ENCODE peak calls at places on chromosomes 1 and 21, in nine cellular contexts. A is nephron progenitor cell, K is OCI-LY7, F is heart right ventricle, O is left ventricle myocardium inferior, J is AG04450, L is IMR-90, I is body of pancreas, D is transverse colon. R is an unnamed sample.
A peak's percentile ranks its signal among the peaks of the same experiment; 100 is the strongest.

GRCh38 chr1:76101534-76101933 is 27.0 kb downstream of the ST6GALNAC3 start:
- DNase-seq in K (no peak), A (no peak), D (no peak), J (no peak), L (no peak), I (no peak), F (no peak), O (no peak), R (no peak)

GRCh38 chr1:238476881-238477280 is 586.2 kb upstream of the ZP4 start:
- DNase-seq in L (no peak), D (no peak), J (no peak), O (no peak), A (no peak), K (no peak), F (no peak), I (no peak), R (no peak)

GRCh38 chr1:101732221-101732620 is 264.5 kb downstream of the OLFM3 start:
- DNase-seq in K (no peak), F (no peak), J (no peak), L (no peak), O (no peak), I (no peak), A (no peak), D (peak; percentile 28), R (no peak)

GRCh38 chr1:228982637-228983036 is 247.4 kb downstream of the RHOU start:
- DNase-seq in I (no peak), F (no peak), K (no peak), O (no peak), A (no peak), D (no peak), L (no peak), J (no peak), R (no peak)

GRCh38 chr1:206921772-206922265 is at the start of gene FCMR:
- DNase-seq in I (no peak), K (peak; percentile 80), O (no peak), A (no peak), D (peak; percentile 41), F (peak; percentile 19), L (no peak), J (no peak), R (no peak)

GRCh38 chr1:180229483-180230415 is at the start of gene LHX4:
- DNase-seq in F (no peak), I (peak; percentile 34), L (no peak), A (peak; percentile 73), O (no peak), D (no peak), J (no peak), K (peak; percentile 51), R (no peak)

GRCh38 chr1:221712198-221712684 is 29.6 kb downstream of the DUSP10 start:
- DNase-seq in J (peak; percentile 88), L (peak; percentile 99), A (no peak), K (no peak), O (no peak), I (no peak), D (no peak), F (no peak), R (peak; percentile 78)

GRCh38 chr1:81183157-81183952 is 617.4 kb upstream of the ADGRL2 start:
- DNase-seq in L (no peak), F (no peak), A (no peak), O (no peak), I (no peak), K (no peak), D (no peak), J (no peak), R (no peak)

GRCh38 chr1:232575524-232576040 is 54.4 kb downstream of the SIPA1L2 start:
- DNase-seq in J (no peak), D (no peak), F (no peak), A (no peak), L (peak; percentile 56), O (no peak), I (no peak), K (no peak), R (no peak)

GRCh38 chr1:232226197-232226681 is 403.7 kb downstream of the SIPA1L2 start:
- DNase-seq in F (no peak), A (no peak), D (no peak), I (no peak), K (no peak), L (peak; percentile 83), O (no peak), J (peak; percentile 20), R (peak; percentile 34)

GRCh38 chr21:42515708-42516502 is 2.3 kb downstream of the SLC37A1 start:
- DNase-seq in O (no peak), D (peak; percentile 60), K (no peak), I (peak; percentile 40), F (no peak), L (no peak), J (no peak), A (peak; percentile 31), R (no peak)

GRCh38 chr1:63411081-63411480 is 43.7 kb downstream of the ALG6 start:
- DNase-seq in J (no peak), F (no peak), K (no peak), D (no peak), I (no peak), O (no peak), A (no peak), L (peak; percentile 2), R (no peak)
- TF ChIP-seq CTCF in J (no peak), F (no peak), K (no peak), D (no peak), I (no peak), O (no peak), A (no peak), L (no peak), R (no peak)

GRCh38 chr1:244796719-244797406 is 38.6 kb upstream of the COX20 start:
- DNase-seq in J (peak; percentile 44), L (peak; percentile 68), K (peak; percentile 62), I (peak; percentile 83), D (peak; percentile 69), A (peak; percentile 70), F (peak; percentile 48), O (no peak), R (peak; percentile 48)
- TF ChIP-seq CTCF in J (peak; percentile 83), L (peak; percentile 86), K (peak; percentile 99), I (peak; percentile 84), D (peak; percentile 92), A (peak; percentile 93), F (peak; percentile 87), O (peak; percentile 85), R (peak; percentile 98)

DNA sequence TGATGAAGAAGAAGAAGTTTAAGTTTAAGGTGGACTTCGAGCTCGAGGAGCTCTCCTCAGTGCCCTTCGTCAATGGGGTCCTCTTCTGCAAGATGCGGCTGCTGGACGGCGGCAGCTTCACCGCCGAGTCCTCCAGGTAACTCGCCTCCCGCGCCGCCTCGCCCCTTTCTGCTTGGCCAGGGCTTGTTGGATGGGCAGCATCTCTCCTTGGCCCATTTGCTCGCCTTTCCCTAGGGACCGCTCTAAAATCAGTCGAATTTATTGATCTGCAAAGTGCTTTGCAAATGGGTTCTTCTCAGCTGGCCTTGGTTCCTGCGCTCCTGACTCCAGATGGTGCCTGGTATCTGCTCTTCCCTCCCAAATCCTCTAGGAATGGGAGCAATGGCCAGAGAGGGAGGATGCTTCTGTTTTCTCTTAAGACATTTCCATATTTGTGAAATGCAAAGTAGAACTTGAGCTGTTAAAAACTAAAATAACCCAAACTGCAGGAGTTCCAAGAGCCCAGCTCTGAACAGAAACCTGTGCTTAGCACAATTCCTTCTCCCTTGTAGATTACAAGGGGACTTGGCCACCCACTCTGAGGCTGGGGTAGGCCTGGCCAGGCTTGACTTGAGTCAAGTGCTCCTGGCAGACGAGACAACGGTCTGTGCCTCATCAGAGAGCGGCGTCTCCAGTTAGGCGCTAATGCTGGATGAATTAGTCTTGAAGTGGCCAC is 687 bp downstream of the EEIG2 start:
- DNase-seq in L (peak; percentile 51), D (peak; percentile 73), J (no peak), I (peak; percentile 49), O (peak; percentile 29), K (peak; percentile 81), A (peak; percentile 47), F (peak; percentile 49), R (peak; percentile 53)
- TF ChIP-seq CTCF in L (no peak), D (no peak), J (peak; percentile 16), I (no peak), O (peak; percentile 17), K (no peak), A (no peak), F (no peak), R (no peak)

GRCh38 chr1:21938791-21939538 is 1.9 kb upstream of the HSPG2 start:
- DNase-seq in L (no peak), A (no peak), K (no peak), F (peak; percentile 16), O (no peak), D (no peak), J (no peak), I (no peak), R (no peak)

GRCh38 chr1:21937372-21938121 is 437 bp upstream of the HSPG2 start:
- DNase-seq in F (peak; percentile 85), O (peak; percentile 86), I (peak; percentile 89), A (peak; percentile 87), K (peak; percentile 77), D (peak; percentile 81), L (peak; percentile 78), J (peak; percentile 47), R (peak; percentile 59)

GRCh38 chr1:21940492-21940891 is 3.4 kb upstream of the HSPG2 start:
- DNase-seq in L (no peak), K (no peak), I (no peak), O (no peak), F (no peak), J (no peak), A (no peak), D (no peak), R (no peak)

GRCh38 chr1:21941370-21941769 is 4.3 kb upstream of the HSPG2 start:
- DNase-seq in K (no peak), J (no peak), I (no peak), L (no peak), D (no peak), O (no peak), A (no peak), F (peak; percentile 3), R (no peak)

GRCh38 chr1:21939650-21940374 is 2.7 kb upstream of the HSPG2 start:
- DNase-seq in D (peak; percentile 81), O (peak; percentile 89), F (peak; percentile 91), K (no peak), I (peak; percentile 88), L (peak; percentile 98), J (peak; percentile 85), A (no peak), R (peak; percentile 97)
- TF ChIP-seq CTCF in D (peak; percentile 42), O (peak; percentile 72), F (peak; percentile 32), K (no peak), I (peak; percentile 17), L (peak; percentile 70), J (peak; percentile 71), A (no peak), R (peak; percentile 79)

DNA sequence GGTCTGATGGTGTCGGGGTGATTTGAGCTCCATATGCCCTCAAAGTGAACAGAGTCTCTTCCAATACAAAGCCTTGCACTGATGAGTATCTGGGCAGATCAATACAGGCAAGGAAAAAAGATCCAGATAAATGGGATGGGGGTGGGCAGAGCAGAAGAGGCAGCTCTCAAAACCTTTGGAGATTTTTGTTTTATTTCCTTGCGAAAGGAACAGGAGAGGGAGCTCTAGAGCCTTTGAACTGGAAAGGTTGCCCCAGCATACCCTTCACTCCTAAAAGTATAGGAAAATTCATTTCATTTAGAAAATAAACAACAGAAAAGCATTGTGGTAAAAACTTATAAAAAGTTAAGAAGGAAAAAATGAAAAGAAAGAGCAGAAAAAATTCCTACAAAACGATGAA is 31.4 kb upstream of the OLIG2 start:
- DNase-seq in A (no peak), K (peak; percentile 18), O (no peak), I (no peak), J (no peak), D (no peak), L (peak; percentile 31), F (no peak), R (peak; percentile 21)
- TF ChIP-seq CTCF in A (peak; percentile 36), K (peak; percentile 71), O (peak; percentile 54), I (no peak), J (peak; percentile 65), D (no peak), L (peak; percentile 63), F (peak; percentile 31), R (peak; percentile 73)

R was measured in HFFc6.